ENCODE peak calls at places on chromosomes 3 and 15, in six cellular contexts. K is fibroblast of lung, D is GM23338, Z is H1, I is A549, N is IMR-90. P is an unnamed sample.

GRCh38 chr15:87633471-87633870 is 623.1 kb downstream of the NTRK3 start:
- DNase-seq in D (no peak), Z (no peak), N (no peak), I (no peak), K (no peak), P (no peak)

GRCh38 chr15:69524850-69525249 is 72.2 kb downstream of the RPLP1 start:
- DNase-seq in I (no peak), D (no peak), N (no peak), Z (no peak), K (no peak), P (no peak)

GRCh38 chr3:138369151-138369900 is 20.9 kb downstream of the MRAS start:
- DNase-seq in I (no peak), D (no peak), N (no peak), K (no peak), Z (no peak), P (no peak)

GRCh38 chr15:68411735-68412134 is 20.2 kb downstream of the ITGA11 start:
- DNase-seq in I (no peak), K (no peak), N (no peak), Z (peak; percentile 14), D (no peak), P (no peak)

GRCh38 chr15:51874751-51875644 is 45.5 kb downstream of the TMOD3 start:
- DNase-seq in D (peak; percentile 36), Z (no peak), K (peak; percentile 98), I (peak; percentile 85), N (peak; percentile 99), P (peak; percentile 58)

GRCh38 chr15:99509686-99510461 is 55.9 kb upstream of the MEF2A start:
- DNase-seq in I (no peak), Z (no peak), D (no peak), K (no peak), N (no peak), P (no peak)

GRCh38 chr15:96878129-96878528 is 547.6 kb downstream of the NR2F2 start:
- DNase-seq in I (no peak), D (no peak), Z (no peak), K (no peak), N (no peak), P (peak; percentile 68)

GRCh38 chr3:57659004-57659672 is 33.7 kb downstream of the DENND6A start:
- DNase-seq in I (no peak), Z (no peak), N (no peak), D (no peak), K (no peak), P (no peak)

GRCh38 chr3:46215810-46216414 is 7.8 kb upstream of the CCR1 start:
- DNase-seq in D (no peak), Z (no peak), N (peak; percentile 77), K (peak; percentile 14), I (no peak), P (peak; percentile 48)

GRCh38 chr15:32657198-32657886 is 15.8 kb downstream of the SCG5 start:
- DNase-seq in K (no peak), Z (peak; percentile 13), N (no peak), I (no peak), D (no peak), P (peak; percentile 63)

GRCh38 chr15:67126551-67127333 is 61.3 kb downstream of the SMAD3 start:
- DNase-seq in I (no peak), K (peak; percentile 68), N (no peak), D (no peak), Z (no peak), P (no peak)

GRCh38 chr3:159922861-159923312 is 65.7 kb upstream of the IL12A start:
- DNase-seq in K (no peak), I (no peak), N (no peak), D (no peak), Z (no peak), P (no peak)

GRCh38 chr3:23406576-23406975 is 203.4 kb downstream of the UBE2E2 start:
- DNase-seq in N (peak; percentile 4), Z (no peak), D (no peak), I (no peak), K (no peak), P (no peak)

GRCh38 chr3:95350066-95350465 is 1287.2 kb downstream of the NSUN3 start:
- DNase-seq in Z (no peak), N (no peak), D (no peak), I (no peak), K (no peak), P (no peak)

GRCh38 chr3:13135811-13136321 is 62.6 kb upstream of the IQSEC1 start:
- DNase-seq in K (no peak), N (no peak), Z (no peak), D (no peak), I (no peak), P (peak; percentile 47)

GRCh38 chr3:129596194-129597086 is 10.0 kb downstream of the PLXND1 start:
- DNase-seq in K (peak; percentile 96), D (peak; percentile 53), Z (no peak), N (peak; percentile 96), I (no peak), P (peak; percentile 99)

GRCh38 chr3:16079519-16079918 is 95.0 kb upstream of the GALNT15 start:
- DNase-seq in I (no peak), D (no peak), K (peak; percentile 97), Z (no peak), N (peak; percentile 58), P (peak; percentile 35)

GRCh38 chr3:16906679-16907078 is 21.9 kb downstream of the PLCL2 start:
- DNase-seq in I (no peak), N (peak; percentile 29), K (peak; percentile 64), D (no peak), Z (no peak), P (no peak)

GRCh38 chr3:107846282-107846852 is 244.5 kb downstream of the CD47 start:
- DNase-seq in D (peak; percentile 90), I (peak; percentile 62), N (peak; percentile 64), Z (peak; percentile 85), K (peak; percentile 36), P (peak; percentile 68)

GRCh38 chr3:126752303-126753190 is 48.5 kb downstream of the CHCHD6 start:
- DNase-seq in I (peak; percentile 49), N (peak; percentile 78), D (peak; percentile 94), Z (peak; percentile 90), K (peak; percentile 72), P (peak; percentile 94)

GRCh38 chr3:106913111-106913698 is 464.0 kb upstream of the CCDC54 start:
- DNase-seq in D (peak; percentile 88), K (peak; percentile 67), Z (peak; percentile 72), I (no peak), N (peak; percentile 12), P (peak; percentile 77)

GRCh38 chr3:126337980-126338651 is 19.1 kb downstream of the KLF15 start:
- DNase-seq in N (no peak), I (no peak), Z (no peak), K (no peak), D (no peak), P (peak; percentile 8)

GRCh38 chr15:27250223-27250622 is 279.2 kb downstream of the GABRG3 start:
- DNase-seq in I (no peak), K (no peak), D (no peak), N (no peak), Z (no peak), P (no peak)

GRCh38 chr3:193190387-193190786 is 50.6 kb upstream of the PLAAT1 start:
- DNase-seq in D (peak; percentile 94), Z (peak; percentile 54), K (peak; percentile 25), I (peak; percentile 4), N (no peak), P (no peak)

GRCh38 chr15:58420579-58421043 is 11.2 kb upstream of the LIPC start:
- DNase-seq in K (no peak), D (no peak), Z (no peak), N (no peak), I (no peak), P (no peak)

GRCh38 chr3:188782725-188783124 is 389.0 kb upstream of the TPRG1 start:
- DNase-seq in D (no peak), I (no peak), K (no peak), N (no peak), Z (no peak), P (no peak)

GRCh38 chr3:130658666-130659065 is 88.0 kb downstream of the PIK3R4 start:
- DNase-seq in N (peak; percentile 36), Z (no peak), K (peak; percentile 73), D (no peak), I (no peak), P (peak; percentile 49)

DNA sequence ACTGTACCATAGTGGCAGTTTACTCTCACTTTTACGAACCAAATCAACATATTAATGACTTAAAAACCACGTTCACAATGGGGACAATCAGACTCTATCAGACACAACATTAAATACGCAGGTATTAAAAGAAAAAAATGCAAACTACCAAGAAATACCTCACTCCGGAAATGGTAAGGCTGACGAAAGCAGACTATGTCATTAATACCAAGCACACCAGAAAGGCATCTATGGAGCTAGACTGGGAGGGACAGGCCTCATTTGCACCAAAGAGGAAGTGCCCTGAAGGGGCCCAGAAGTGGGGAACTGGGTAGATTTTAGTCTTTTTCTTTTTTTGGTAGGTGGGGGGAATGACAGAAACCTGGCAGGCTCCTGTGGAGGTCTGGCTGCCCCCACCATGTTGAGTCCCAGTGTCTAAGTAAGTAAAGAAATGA is 134.4 kb downstream of the TIGIT start:
- DNase-seq in N (no peak), D (no peak), I (no peak), Z (no peak), K (no peak), P (no peak)
- H3K4me2 ChIP-seq in N (no peak overlapping the region), D (peak overlapping the region; percentile 33), I (no peak overlapping the region), Z (no peak overlapping the region), K (no peak overlapping the region), P (no peak overlapping the region)

GRCh38 chr3:32077260-32078084 is 28.9 kb upstream of the GPD1L start:
- DNase-seq in D (peak; percentile 14), K (no peak), I (no peak), Z (peak; percentile 45), N (no peak), P (no peak)
- H3K4me2 ChIP-seq in D (peak overlapping the region; percentile 10), K (no peak overlapping the region), I (no peak overlapping the region), Z (no peak overlapping the region), N (no peak overlapping the region), P (peak overlapping the region; percentile 43)

GRCh38 chr15:40539030-40539429 is 25.8 kb downstream of the CCDC32 start:
- DNase-seq in K (no peak), D (peak; percentile 35), Z (no peak), N (no peak), I (no peak), P (no peak)
- H3K4me2 ChIP-seq in K (no peak overlapping the region), D (no peak overlapping the region), Z (no peak overlapping the region), N (no peak overlapping the region), I (no peak overlapping the region), P (no peak overlapping the region)

GRCh38 chr3:156817931-156818765 is 8.0 kb upstream of the LEKR1 start:
- DNase-seq in Z (no peak), I (no peak), K (no peak), D (no peak), N (no peak), P (peak; percentile 44)

GRCh38 chr3:156819842-156820686 is 6.1 kb upstream of the LEKR1 start:
- DNase-seq in N (no peak), K (peak; percentile 70), Z (no peak), D (no peak), I (no peak), P (no peak)

GRCh38 chr3:156818890-156819289 is 7.3 kb upstream of the LEKR1 start:
- DNase-seq in K (peak; percentile 92), D (no peak), I (peak; percentile 44), N (peak; percentile 74), Z (no peak), P (peak; percentile 93)

GRCh38 chr3:156816794-156817741 is 9.1 kb upstream of the LEKR1 start:
- DNase-seq in D (peak; percentile 93), I (peak; percentile 49), K (peak; percentile 85), Z (peak; percentile 84), N (peak; percentile 90), P (peak; percentile 97)

DNA sequence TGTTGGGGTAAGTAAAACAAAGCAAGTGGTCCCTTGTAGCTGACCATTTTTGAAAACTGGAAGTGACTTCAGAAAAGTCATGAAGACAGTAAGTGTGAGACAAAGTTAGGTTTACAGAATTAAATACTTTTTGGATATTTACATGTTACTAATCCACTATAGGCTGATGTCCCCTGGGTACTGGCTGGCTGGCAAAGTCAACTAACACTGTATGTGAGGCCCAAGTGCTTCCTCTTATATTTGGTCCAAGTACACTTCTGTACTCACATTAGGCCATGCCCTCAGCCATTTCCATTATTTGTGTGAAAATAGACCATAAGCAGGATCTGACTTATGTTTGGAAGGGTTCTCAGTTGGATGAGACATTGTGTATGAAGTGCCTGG is 5.5 kb upstream of the LEKR1 start:
- DNase-seq in Z (no peak), D (no peak), K (peak; percentile 42), I (no peak), N (no peak), P (peak; percentile 65)
- H3K4me2 ChIP-seq in Z (no peak overlapping the region), D (no peak overlapping the region), K (no peak overlapping the region), I (no peak overlapping the region), N (no peak overlapping the region), P (no peak overlapping the region)

P was measured in osteoblast.